ENCODE peak calls at places on chromosomes 5 and 9, in eight cellular contexts. D is spleen, W is PC-9, S is PC-3, U is adrenal gland, P is BE2C, J is breast epithelium, X is AG09309. Z is an unnamed sample.

GRCh38 chr9:214488-215448 is at the start of gene DOCK8:
- DNase-seq in S (peak), W (peak), J (peak), X (no peak), D (peak), U (peak), P (no peak), Z (no peak)

GRCh38 chr5:37478495-37478894 is 99.4 kb downstream of the WDR70 start:
- DNase-seq in S (no peak), J (no peak), D (no peak), W (no peak), X (no peak), U (no peak), P (no peak), Z (no peak)

GRCh38 chr9:5834214-5834613 is 1.3 kb upstream of the ERMP1 start:
- DNase-seq in S (no peak), U (no peak), D (no peak), W (no peak), X (no peak), P (no peak), J (no peak), Z (no peak)

GRCh38 chr5:116256717-116257116 is 171.9 kb downstream of the COMMD10 start:
- DNase-seq in D (no peak), S (peak), J (no peak), P (no peak), X (no peak), U (no peak), W (no peak), Z (no peak)

GRCh38 chr5:149257875-149258705 is 13.6 kb upstream of the AFAP1L1 start:
- DNase-seq in D (no peak), X (no peak), P (no peak), J (no peak), S (peak), W (no peak), U (no peak), Z (no peak)

GRCh38 chr9:110835404-110835803 is 166.8 kb downstream of the MUSK start:
- DNase-seq in S (peak), W (no peak), U (no peak), J (no peak), X (peak), P (no peak), D (no peak), Z (peak)

GRCh38 chr9:136140966-136141365 is 22.3 kb upstream of the TMEM250 start:
- DNase-seq in X (no peak), S (no peak), U (no peak), D (no peak), P (no peak), W (no peak), J (no peak), Z (no peak)

GRCh38 chr9:20651926-20652325 is 29.6 kb upstream of the MLLT3 start:
- DNase-seq in J (no peak), S (no peak), D (no peak), P (no peak), X (no peak), U (no peak), W (no peak), Z (no peak)

GRCh38 chr9:137593176-137593575 is 2.9 kb upstream of the ZMYND19 start:
- DNase-seq in X (no peak), U (no peak), D (no peak), J (peak), P (no peak), W (no peak), S (no peak), Z (no peak)

GRCh38 chr9:1604942-1605560 is 410.1 kb upstream of the SMARCA2 start:
- DNase-seq in W (no peak), J (no peak), P (no peak), S (peak), D (no peak), U (no peak), X (no peak), Z (no peak)

GRCh38 chr5:74288448-74289109 is 351.9 kb downstream of the ENC1 start:
- DNase-seq in P (no peak), X (no peak), U (no peak), D (no peak), J (no peak), W (no peak), S (no peak), Z (no peak)

GRCh38 chr5:128036961-128037360 is 46.6 kb upstream of the SLC12A2 start:
- DNase-seq in U (no peak), P (no peak), W (peak), S (peak), J (no peak), X (no peak), D (no peak), Z (no peak)

GRCh38 chr9:6307551-6308096 is 20.6 kb upstream of the TPD52L3 start:
- DNase-seq in U (no peak), W (no peak), D (no peak), S (no peak), J (no peak), P (no peak), X (no peak), Z (no peak)

GRCh38 chr9:126431112-126431742 is 104.6 kb downstream of the MVB12B start:
- DNase-seq in W (no peak), D (no peak), X (no peak), P (no peak), U (no peak), J (no peak), S (no peak), Z (no peak)

GRCh38 chr9:121073038-121073437 is 1.7 kb upstream of the CNTRL start:
- DNase-seq in S (peak), J (no peak), D (no peak), X (peak), W (no peak), U (peak), P (no peak), Z (no peak)

GRCh38 chr9:124132671-124133147 is 121.1 kb downstream of the LHX2 start:
- DNase-seq in U (no peak), J (no peak), S (no peak), W (no peak), D (no peak), P (no peak), X (no peak), Z (no peak)

GRCh38 chr5:148939676-148940075 is 113.3 kb downstream of the ADRB2 start:
- DNase-seq in X (peak), S (peak), P (no peak), W (no peak), J (no peak), D (no peak), U (no peak), Z (peak)

GRCh38 chr5:72166070-72166979 is 59.0 kb downstream of the MAP1B start:
- DNase-seq in X (no peak), J (peak), W (no peak), D (no peak), P (peak), U (peak), S (no peak), Z (no peak)

GRCh38 chr5:180353963-180354574 is 933 bp upstream of the GFPT2 start:
- DNase-seq in P (no peak), W (no peak), D (no peak), X (no peak), J (no peak), U (peak), S (no peak), Z (no peak)

GRCh38 chr9:18473551-18474279 is at the start of gene ADAMTSL1:
- DNase-seq in J (no peak), D (no peak), W (no peak), S (no peak), X (no peak), U (peak), P (peak), Z (no peak)

GRCh38 chr9:5787759-5788329 is 45.1 kb downstream of the ERMP1 start:
- DNase-seq in D (no peak), U (no peak), S (no peak), W (no peak), X (no peak), J (no peak), P (no peak), Z (no peak)

DNA sequence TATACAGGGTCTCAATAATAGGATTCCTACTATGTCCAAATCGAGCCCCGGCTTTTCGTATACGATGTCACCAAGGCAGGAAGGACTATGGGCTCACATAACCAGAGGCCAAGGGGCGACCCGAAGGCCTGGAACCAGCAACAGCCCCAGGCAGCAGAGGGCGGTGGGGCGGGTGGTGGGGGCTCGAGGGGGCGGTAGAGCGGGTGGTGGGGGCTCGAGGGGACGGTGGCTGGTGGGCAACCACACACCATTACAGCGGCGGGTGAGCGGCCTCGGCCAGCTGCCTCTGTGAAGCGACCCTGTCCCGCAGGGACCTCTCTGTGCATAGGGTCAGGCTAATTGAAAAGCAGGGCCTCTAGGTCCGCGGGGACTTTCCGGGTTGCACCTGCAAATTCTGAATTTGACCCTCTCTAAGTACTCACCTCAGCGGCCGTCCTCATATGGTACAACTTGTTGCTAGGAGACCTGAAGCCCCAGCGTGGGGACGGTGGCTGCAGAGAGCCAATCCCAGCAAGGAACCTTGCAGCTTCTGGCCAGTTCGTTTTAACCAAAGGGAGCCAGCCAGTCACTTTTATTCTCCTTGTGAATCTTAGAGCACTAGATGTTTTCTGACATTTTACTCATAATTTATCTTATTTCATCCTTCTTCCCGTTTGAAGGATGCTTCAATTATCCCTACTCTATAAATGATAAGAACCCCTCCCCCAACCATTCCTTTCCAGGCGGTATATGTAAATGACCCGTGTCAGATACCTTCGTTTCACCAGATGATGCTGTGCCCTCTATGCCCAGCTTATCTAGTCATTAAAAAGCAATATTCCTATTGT is at the start of gene NME5:
- DNase-seq in U (peak), P (peak), W (peak), J (peak), D (peak), S (peak), X (no peak), Z (no peak)
- H3K4me3 ChIP-seq in U (no peak), P (peak), W (no peak), J (peak), D (peak), S (peak), X (peak), Z (peak)

DNA sequence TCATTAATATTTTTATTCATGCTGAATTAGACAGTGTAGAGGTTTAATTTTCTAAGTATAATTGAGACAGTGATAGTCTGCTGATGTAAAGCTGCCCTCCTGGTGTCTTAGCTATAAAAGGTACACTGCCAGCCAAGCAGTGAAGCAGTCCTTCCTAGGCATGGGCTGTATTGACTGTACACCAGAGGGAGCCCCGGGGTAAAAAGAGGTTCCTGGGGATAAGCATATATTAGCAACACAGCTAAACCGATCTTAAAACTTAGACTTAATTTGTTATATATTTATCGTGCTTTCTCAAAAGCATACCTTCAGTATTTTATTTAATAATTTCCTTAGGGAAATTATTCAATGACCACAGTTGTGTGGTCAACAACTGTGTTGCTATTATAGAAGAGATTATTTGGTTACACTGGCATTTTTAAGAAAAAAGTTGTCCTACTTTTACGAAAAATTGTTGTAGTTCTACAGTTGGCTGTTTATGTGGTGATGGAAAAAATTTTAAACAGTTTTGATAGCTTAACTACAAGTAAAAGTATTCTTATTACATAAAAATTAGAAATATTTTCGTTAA is 68.8 kb downstream of the ELL2 start:
- DNase-seq in D (no peak), X (no peak), U (peak), S (peak), P (peak), W (peak), J (no peak), Z (no peak)
- TF ChIP-seq CTCF in D (peak), X (peak), U (peak), S (peak), P (peak), W (peak), J (no peak), Z (peak)

GRCh38 chr9:97386265-97386633 is 25.6 kb upstream of the TDRD7 start:
- DNase-seq in W (no peak), X (no peak), P (no peak), D (no peak), J (no peak), U (no peak), S (no peak), Z (no peak)

GRCh38 chr9:97386733-97387503 is 25.0 kb upstream of the TDRD7 start:
- DNase-seq in W (peak), U (peak), S (peak), P (peak), D (peak), J (peak), X (no peak), Z (no peak)

GRCh38 chr9:97387936-97388684 is 23.8 kb upstream of the TDRD7 start:
- DNase-seq in D (no peak), X (no peak), P (no peak), W (no peak), J (no peak), S (no peak), U (no peak), Z (no peak)

GRCh38 chr9:97388721-97389238 is 23.1 kb upstream of the TDRD7 start:
- DNase-seq in X (no peak), S (peak), J (no peak), U (no peak), P (no peak), W (no peak), D (no peak), Z (no peak)

DNA sequence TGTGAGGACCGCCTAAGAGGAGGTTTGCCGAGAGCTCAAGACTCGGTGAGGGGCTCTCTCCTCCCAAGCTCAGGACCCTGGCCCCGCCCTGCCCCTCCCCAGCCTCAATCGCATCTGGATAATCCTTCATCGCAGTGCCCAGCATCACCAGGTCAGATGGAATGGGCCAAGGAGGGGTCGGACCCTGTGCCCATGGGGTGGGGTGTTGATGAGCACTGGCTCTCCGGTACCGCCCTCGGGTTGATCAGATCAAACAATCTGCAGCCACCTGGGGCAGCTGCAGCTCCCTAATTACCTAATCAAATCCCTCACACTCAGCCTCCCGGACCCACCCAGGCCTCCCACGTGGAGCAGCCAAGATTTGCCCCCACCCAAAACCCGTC is 24.4 kb upstream of the TDRD7 start:
- DNase-seq in D (no peak), X (no peak), P (no peak), S (no peak), W (no peak), U (no peak), J (no peak), Z (no peak)
- H3K4me3 ChIP-seq in D (no peak), X (no peak), P (peak), S (no peak), W (no peak), U (no peak), J (no peak), Z (no peak)

GRCh38 chr9:127540664-127541041 is 71.4 kb upstream of the STXBP1 start:
- DNase-seq in S (peak), X (no peak), P (no peak), J (peak), D (no peak), W (peak), U (no peak), Z (no peak)
- TF ChIP-seq CTCF in S (peak), X (no peak), P (no peak), J (no peak), D (no peak), W (no peak), U (no peak), Z (no peak)

GRCh38 chr9:79574166-79574565 is 2.4 kb downstream of the TLE4 start:
- DNase-seq in D (no peak), W (no peak), U (no peak), X (no peak), S (no peak), J (no peak), P (no peak), Z (no peak)
- H3K4me3 ChIP-seq in D (peak), W (no peak), U (no peak), X (peak), S (peak), J (peak), P (peak), Z (peak)

GRCh38 chr5:114097570-114097969 is 264.3 kb upstream of the KCNN2 start:
- DNase-seq in S (no peak), P (no peak), X (no peak), W (no peak), D (no peak), U (no peak), J (no peak), Z (no peak)

GRCh38 chr5:114099161-114099560 is 262.7 kb upstream of the KCNN2 start:
- DNase-seq in S (no peak), U (no peak), D (no peak), W (no peak), X (no peak), P (no peak), J (no peak), Z (no peak)

DNA sequence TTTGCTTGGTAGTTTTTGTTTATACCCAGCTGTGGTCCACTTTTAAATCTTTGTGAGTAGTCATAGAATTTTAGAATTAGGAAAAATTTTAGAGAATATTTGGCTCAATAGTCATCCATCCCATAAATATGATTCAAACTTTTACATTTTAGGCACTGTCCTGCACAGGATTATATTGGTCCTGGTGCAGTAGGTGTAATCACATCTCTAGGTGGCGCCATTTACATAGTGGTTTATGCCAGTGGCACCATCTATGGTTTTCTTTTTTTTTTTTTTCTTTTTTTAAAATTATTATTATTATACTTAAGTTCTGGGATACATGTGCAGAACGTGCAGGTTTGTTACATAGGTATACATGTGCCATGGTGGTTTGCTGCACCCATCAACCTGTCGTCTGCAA is 260.7 kb upstream of the KCNN2 start:
- DNase-seq in X (peak), D (no peak), P (peak), S (peak), W (no peak), J (no peak), U (peak), Z (no peak)
- TF ChIP-seq CTCF in X (peak), D (peak), P (peak), S (peak), W (peak), J (no peak), U (peak), Z (peak)

GRCh38 chr5:1948663-1949191 is 66.0 kb upstream of the IRX4 start:
- DNase-seq in U (no peak), P (no peak), W (no peak), D (no peak), X (no peak), J (no peak), S (no peak), Z (no peak)
- H3K4me3 ChIP-seq in U (no peak), P (no peak), W (no peak), D (no peak), X (no peak), J (peak), S (no peak), Z (no peak)

GRCh38 chr5:111147502-111147901 is 55.4 kb downstream of the WDR36 start:
- DNase-seq in S (no peak), X (no peak), U (no peak), P (no peak), J (no peak), W (no peak), D (no peak), Z (no peak)

GRCh38 chr5:111144352-111144930 is 52.3 kb downstream of the WDR36 start:
- DNase-seq in J (no peak), D (no peak), X (no peak), S (no peak), U (no peak), P (no peak), W (no peak), Z (no peak)

GRCh38 chr5:111146053-111146452 is 53.9 kb downstream of the WDR36 start:
- DNase-seq in X (no peak), U (no peak), P (no peak), S (no peak), D (no peak), W (no peak), J (no peak), Z (no peak)

GRCh38 chr5:111143910-111144309 is 51.8 kb downstream of the WDR36 start:
- DNase-seq in S (peak), X (peak), W (no peak), U (peak), J (no peak), D (no peak), P (peak), Z (peak)

GRCh38 chr5:111142932-111143331 is 50.8 kb downstream of the WDR36 start:
- DNase-seq in S (peak), J (no peak), D (no peak), X (no peak), U (no peak), P (no peak), W (no peak), Z (no peak)
- TF ChIP-seq CTCF in S (peak), J (no peak), D (no peak), X (no peak), U (no peak), P (no peak), W (no peak), Z (no peak)

DNA sequence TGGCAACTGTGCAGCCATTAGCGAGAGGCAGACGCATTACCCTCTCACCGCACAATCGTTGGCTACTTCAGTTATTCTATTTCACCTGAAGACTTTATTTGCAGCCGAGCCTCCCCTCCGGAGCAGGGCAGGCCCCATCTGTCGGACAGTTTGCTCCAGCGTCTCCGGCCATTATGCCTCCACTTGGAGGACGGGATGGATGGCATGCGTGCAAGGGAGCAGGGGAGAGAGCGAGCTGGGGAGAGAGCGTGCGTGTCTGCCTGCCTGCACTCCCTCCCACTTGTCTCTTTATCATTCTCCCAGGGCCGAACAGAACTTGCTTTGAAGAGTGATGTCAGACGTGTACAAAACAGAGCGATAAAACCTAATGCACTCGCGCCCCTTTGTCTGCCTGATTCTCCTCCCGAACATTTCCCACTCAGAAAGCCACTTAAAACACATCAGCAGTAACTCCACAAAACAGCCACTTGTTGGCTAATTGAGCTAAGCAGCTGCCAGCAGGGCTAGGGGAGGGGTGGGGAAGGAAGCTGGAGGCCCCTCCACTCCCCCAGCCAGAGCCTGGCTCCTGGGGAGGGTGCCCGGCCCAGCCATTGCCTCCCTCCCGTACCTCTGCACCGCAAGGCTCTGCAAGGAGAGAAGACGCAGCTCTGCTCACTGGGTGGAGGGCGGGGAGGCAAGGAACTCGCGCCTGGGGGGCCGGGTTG is 43.4 kb upstream of the FUBP3 start:
- DNase-seq in D (no peak), S (peak), J (no peak), P (peak), X (peak), W (no peak), U (peak), Z (peak)
- H3K4me3 ChIP-seq in D (no peak), S (peak), J (peak), P (peak), X (no peak), W (no peak), U (no peak), Z (no peak)

Z was measured in BJ.